ENCODE peak calls at places on chromosomes 6 and 20, in four cellular contexts. One of them, this sample, is unnamed.

GRCh38 chr6:147738516-147739187 is 230.2 kb downstream of the SAMD5 start:
- DNase-seq in HuH-7.5: no peak
- DNase-seq in activated T-helper 1 cell treated with anti-CD3 and anti-CD28 coated beads, Interleukin-2, amount 50 U/mL, for 16 hours: no peak
- DNase-seq in NCI-H774: no peak
- DNase-seq in this sample: no peak

GRCh38 chr20:16801919-16802651 is 53.9 kb downstream of the OTOR start:
- DNase-seq in HuH-7.5: no peak
- DNase-seq in activated T-helper 1 cell treated with anti-CD3 and anti-CD28 coated beads, Interleukin-2, amount 50 U/mL, for 16 hours: no peak
- DNase-seq in NCI-H774: peak
- DNase-seq in this sample: peak

GRCh38 chr6:32113386-32114352 is 4.5 kb upstream of the TNXB start:
- DNase-seq in activated T-helper 1 cell treated with anti-CD3 and anti-CD28 coated beads, Interleukin-2, amount 50 U/mL, for 16 hours: no peak
- DNase-seq in NCI-H774: no peak
- DNase-seq in HuH-7.5: no peak
- DNase-seq in this sample: no peak

GRCh38 chr20:50048420-50049166 is 64.4 kb downstream of the UBE2V1 start:
- DNase-seq in activated T-helper 1 cell treated with anti-CD3 and anti-CD28 coated beads, Interleukin-2, amount 50 U/mL, for 16 hours: no peak
- DNase-seq in HuH-7.5: no peak
- DNase-seq in NCI-H774: no peak
- DNase-seq in this sample: no peak

GRCh38 chr6:170027111-170028043 is 263.5 kb downstream of the DLL1 start:
- DNase-seq in HuH-7.5: no peak
- DNase-seq in activated T-helper 1 cell treated with anti-CD3 and anti-CD28 coated beads, Interleukin-2, amount 50 U/mL, for 16 hours: no peak
- DNase-seq in NCI-H774: no peak
- DNase-seq in this sample: no peak

GRCh38 chr20:33576432-33576883 is 85.7 kb upstream of the C20orf144 start:
- DNase-seq in NCI-H774: no peak
- DNase-seq in activated T-helper 1 cell treated with anti-CD3 and anti-CD28 coated beads, Interleukin-2, amount 50 U/mL, for 16 hours: no peak
- DNase-seq in HuH-7.5: no peak
- DNase-seq in this sample: no peak

GRCh38 chr6:41182069-41183034 is 18.6 kb downstream of the TREML2 start:
- DNase-seq in HuH-7.5: peak
- DNase-seq in NCI-H774: peak
- DNase-seq in activated T-helper 1 cell treated with anti-CD3 and anti-CD28 coated beads, Interleukin-2, amount 50 U/mL, for 16 hours: no peak
- DNase-seq in this sample: peak

GRCh38 chr6:6713660-6714446 is 125.3 kb downstream of the LY86 start:
- DNase-seq in NCI-H774: no peak
- DNase-seq in activated T-helper 1 cell treated with anti-CD3 and anti-CD28 coated beads, Interleukin-2, amount 50 U/mL, for 16 hours: no peak
- DNase-seq in HuH-7.5: no peak
- DNase-seq in this sample: no peak

GRCh38 chr6:119312875-119313338 is 36.7 kb downstream of the MAN1A1 start:
- DNase-seq in activated T-helper 1 cell treated with anti-CD3 and anti-CD28 coated beads, Interleukin-2, amount 50 U/mL, for 16 hours: no peak
- DNase-seq in NCI-H774: no peak
- DNase-seq in HuH-7.5: no peak
- DNase-seq in this sample: no peak

GRCh38 chr6:165308926-165309731 is at the start of gene C6orf118:
- DNase-seq in NCI-H774: peak
- DNase-seq in activated T-helper 1 cell treated with anti-CD3 and anti-CD28 coated beads, Interleukin-2, amount 50 U/mL, for 16 hours: no peak
- DNase-seq in HuH-7.5: no peak
- DNase-seq in this sample: peak

This sample was measured in A673.